ENCODE peak calls at places on chromosomes 4 and X, in eight cellular contexts. C is spleen, B is heart left ventricle, L is endothelial cell of umbilical vein, N is K562, O is heart right ventricle, T is adrenal gland, I is GM20000. V is an unnamed sample.

GRCh38 chrX:1546601-1547275 is 9.8 kb upstream of the P2RY8 start:
- DNase-seq in C (no peak), B (no peak), L (no peak), N (no peak), O (peak), T (peak), I (no peak), V (peak)

GRCh38 chr4:107183155-107183774 is 147.2 kb upstream of the DKK2 start:
- DNase-seq in C (no peak), B (no peak), L (peak), N (peak), O (peak), T (peak), I (peak), V (no peak)

GRCh38 chr4:94419956-94420355 is 31.8 kb upstream of the PDLIM5 start:
- DNase-seq in C (no peak), B (no peak), L (no peak), N (no peak), O (no peak), T (no peak), I (no peak), V (no peak)

GRCh38 chrX:43756076-43756475 is 100.0 kb downstream of the MAOA start:
- DNase-seq in C (no peak), B (no peak), L (no peak), N (no peak), O (no peak), T (no peak), I (no peak), V (no peak)

GRCh38 chr4:16270654-16271328 is 44.5 kb upstream of the TAPT1 start:
- DNase-seq in C (no peak), B (no peak), L (no peak), N (no peak), O (no peak), T (no peak), I (no peak), V (no peak)

GRCh38 chrX:69137911-69138310 is 27.3 kb downstream of the PJA1 start:
- DNase-seq in C (peak), B (no peak), L (no peak), N (no peak), O (no peak), T (no peak), I (no peak), V (no peak)

GRCh38 chr4:10296730-10297129 is 160.5 kb downstream of the ZNF518B start:
- DNase-seq in C (no peak), B (no peak), L (no peak), N (no peak), O (no peak), T (peak), I (no peak), V (no peak)

GRCh38 chr4:7206856-7207567 is 14.7 kb downstream of the SORCS2 start:
- DNase-seq in C (no peak), B (peak), L (peak), N (peak), O (peak), T (peak), I (no peak), V (peak)

DNA sequence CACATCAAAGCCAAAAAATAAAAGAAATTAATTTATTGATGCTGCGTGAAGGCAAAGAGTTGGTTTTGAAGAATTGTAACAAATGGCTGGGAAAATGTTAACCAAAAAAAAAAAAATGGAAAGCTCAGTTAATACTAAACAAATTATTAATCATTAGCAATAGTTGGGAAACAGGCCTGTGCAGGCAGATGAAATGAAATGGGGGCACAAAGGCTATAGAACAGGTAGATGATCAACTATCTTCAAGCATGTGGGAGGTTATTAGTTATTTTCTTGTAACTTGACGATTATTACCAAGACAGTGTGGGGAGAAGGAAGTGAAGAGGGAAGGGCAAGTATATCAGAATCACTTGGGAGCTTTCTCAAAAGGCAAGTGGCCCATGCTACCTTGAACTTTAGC is 352.0 kb downstream of the BCOR start:
- DNase-seq in C (no peak), B (no peak), L (no peak), N (no peak), O (no peak), T (no peak), I (no peak), V (no peak)
- TF ChIP-seq CTCF in C (no peak), B (no peak), L (no peak), N (no peak), O (no peak), T (no peak), I (no peak), V (no peak)

GRCh38 chrX:18894156-18894555 is 89.8 kb downstream of the PHKA2 start:
- DNase-seq in C (peak), B (no peak), L (no peak), N (no peak), O (no peak), T (no peak), I (no peak), V (no peak)
- TF ChIP-seq CTCF in C (no peak), B (no peak), L (no peak), N (no peak), O (no peak), T (no peak), I (peak), V (no peak)

DNA sequence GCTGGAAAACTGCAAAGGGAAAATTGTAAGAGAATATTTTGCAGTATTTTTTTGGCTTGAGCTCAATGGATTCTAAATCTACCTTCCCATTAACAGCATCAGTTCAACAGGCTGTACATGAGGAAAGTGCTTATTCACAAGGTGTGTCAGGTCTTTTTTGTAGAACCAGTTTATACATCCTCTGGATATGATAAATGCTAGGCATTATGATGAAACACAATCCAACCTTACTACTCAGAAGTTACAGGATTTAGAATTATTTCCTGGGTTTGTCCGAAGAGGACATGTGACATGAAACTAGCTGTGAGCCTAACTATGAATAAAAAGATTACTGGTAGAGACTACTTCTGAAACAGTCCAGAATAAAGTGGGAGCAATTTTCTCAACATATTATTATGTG is 49.5 kb downstream of the ATXN3L start:
- DNase-seq in C (no peak), B (no peak), L (no peak), N (no peak), O (no peak), T (no peak), I (no peak), V (no peak)
- TF ChIP-seq CTCF in C (no peak), B (no peak), L (no peak), N (no peak), O (no peak), T (no peak), I (no peak), V (no peak)

GRCh38 chr4:29082684-29083083 is 1637.5 kb upstream of the PCDH7 start:
- DNase-seq in C (no peak), B (no peak), L (no peak), N (no peak), O (no peak), T (no peak), I (no peak), V (no peak)

GRCh38 chr4:29085748-29086147 is 1634.4 kb upstream of the PCDH7 start:
- DNase-seq in C (no peak), B (no peak), L (no peak), N (no peak), O (no peak), T (no peak), I (no peak), V (no peak)

GRCh38 chr4:29079260-29079659 is 1640.9 kb upstream of the PCDH7 start:
- DNase-seq in C (no peak), B (no peak), L (no peak), N (no peak), O (no peak), T (no peak), I (no peak), V (no peak)

GRCh38 chr4:29081230-29081955 is 1638.8 kb upstream of the PCDH7 start:
- DNase-seq in C (no peak), B (no peak), L (peak), N (no peak), O (no peak), T (no peak), I (no peak), V (no peak)
- TF ChIP-seq CTCF in C (no peak), B (peak), L (peak), N (no peak), O (peak), T (no peak), I (no peak), V (peak)

GRCh38 chrX:150361070-150361776 is 1.9 kb upstream of the MAMLD1 start:
- DNase-seq in C (peak), B (no peak), L (no peak), N (peak), O (no peak), T (peak), I (no peak), V (peak)
- TF ChIP-seq CTCF in C (no peak), B (no peak), L (no peak), N (no peak), O (no peak), T (no peak), I (no peak), V (no peak)

V was measured in right atrium auricular region.